ENCODE peak calls at places on chromosomes 6 and 20, in four cellular contexts. W is PC-3, J is GM23338, E is GM23248. R is an unnamed sample.
A peak's percentile ranks its signal among the peaks of the same experiment; 100 is the strongest.

GRCh38 chr6:128284128-128284527 is 236.3 kb downstream of the PTPRK start:
- DNase-seq in W (no peak), E (peak; percentile 20), J (no peak), R (no peak)

GRCh38 chr6:10403385-10404106 is 11.3 kb downstream of the TFAP2A start:
- DNase-seq in W (peak; percentile 94), J (no peak), E (peak; percentile 89), R (no peak)

GRCh38 chr6:116385462-116385807 is 14.7 kb downstream of the DSE start:
- DNase-seq in E (peak; percentile 87), J (no peak), W (peak; percentile 69), R (no peak)

GRCh38 chr6:43547202-43547601 is 28.6 kb downstream of the XPO5 start:
- DNase-seq in W (no peak), J (no peak), E (no peak), R (no peak)

GRCh38 chr6:157080986-157081391 is 242.3 kb downstream of the TMEM242 start:
- DNase-seq in E (no peak), J (peak; percentile 27), W (no peak), R (no peak)

GRCh38 chr6:164168595-164168994 is 754.1 kb downstream of the QKI start:
- DNase-seq in E (no peak), J (no peak), W (no peak), R (no peak)

GRCh38 chr20:19327401-19327800 is 115.0 kb downstream of the SLC24A3 start:
- DNase-seq in E (no peak), W (no peak), J (no peak), R (no peak)

GRCh38 chr6:26457407-26457795 is 354 bp upstream of the BTN2A1 start:
- DNase-seq in J (peak; percentile 70), E (peak; percentile 70), W (no peak), R (peak; percentile 51)

DNA sequence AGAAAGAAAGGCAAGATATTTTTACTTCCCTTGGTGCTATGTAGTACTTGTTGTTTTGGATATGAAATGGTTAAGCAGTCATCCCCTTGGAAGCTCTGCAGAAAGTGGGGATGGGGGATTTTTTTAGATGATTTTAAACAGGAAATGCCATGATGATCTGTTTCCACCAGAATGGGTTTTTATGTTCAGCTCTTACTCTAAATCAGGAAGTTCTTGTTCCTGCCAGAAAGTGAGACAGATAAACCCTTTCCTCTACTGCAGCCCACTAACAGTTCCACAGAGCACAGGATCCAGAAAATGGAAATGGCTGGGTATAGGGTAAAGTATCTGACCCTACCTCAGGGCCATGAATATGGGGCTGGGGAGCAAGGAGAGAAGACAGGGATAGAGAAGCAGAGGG is 32.1 kb upstream of the PPP1R3G start:
- DNase-seq in E (no peak), W (no peak), J (no peak), R (no peak)
- TF ChIP-seq EZH2phosphoT487 in E (no peak), W (no peak), J (no peak), R (no peak)

DNA sequence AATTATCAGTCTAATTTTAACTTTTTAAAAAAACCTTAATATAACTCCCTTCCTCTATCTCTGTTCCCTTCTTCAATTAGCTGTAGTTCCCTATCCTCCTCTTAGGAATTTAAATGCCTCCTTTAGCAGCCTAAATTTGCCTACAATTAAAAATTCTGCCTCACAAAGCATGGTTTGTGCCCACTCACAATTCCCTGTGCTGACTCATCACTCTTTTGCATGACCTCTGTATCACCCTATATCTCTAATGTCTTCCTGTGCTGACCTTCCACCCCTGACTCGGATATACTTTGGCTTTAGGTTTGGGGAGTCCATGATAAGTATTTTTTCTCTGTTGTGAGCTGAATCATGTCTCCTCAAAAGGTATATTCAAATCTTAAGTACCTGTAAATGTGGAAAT is 253.6 kb downstream of the RNF144B start:
- DNase-seq in W (no peak), E (no peak), J (no peak), R (no peak)
- H3F3A ChIP-seq in W (no peaks in the 10 kb centered on the region), E (no peaks in the 10 kb centered on the region), J (no peaks in the 10 kb centered on the region), R (no peaks in the 10 kb centered on the region)

GRCh38 chr6:20808984-20809383 is 274.7 kb downstream of the CDKAL1 start:
- DNase-seq in W (no peak), E (peak; percentile 5), J (no peak), R (no peak)
- TF ChIP-seq EZH2phosphoT487 in W (no peak), E (no peak), J (no peak), R (no peak)

DNA sequence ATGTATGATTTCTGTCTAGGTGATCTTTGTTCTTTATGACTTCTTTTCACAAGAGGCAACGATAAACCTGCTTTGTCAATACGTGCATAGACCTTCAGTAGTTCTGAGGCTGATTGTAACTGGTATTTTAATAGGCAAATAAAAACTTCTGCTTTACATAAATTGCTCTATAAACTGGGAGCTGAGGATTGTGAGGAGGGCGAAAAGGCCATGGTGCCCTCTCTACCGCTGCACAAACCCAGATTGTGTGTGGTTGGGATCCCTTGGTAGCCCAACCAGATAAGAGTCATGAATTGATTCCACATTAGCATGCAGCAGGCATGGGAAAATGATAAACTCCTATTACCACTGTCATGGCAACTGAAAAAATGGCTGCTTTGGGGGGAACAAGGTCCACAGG is 157.7 kb upstream of the SALL4 start:
- DNase-seq in J (no peak), W (no peak), E (no peak), R (no peak)
- H3F3A ChIP-seq in J (peaks cover 5% of the 10 kb centered on the region), W (no peaks in the 10 kb centered on the region), E (no peaks in the 10 kb centered on the region), R (no peaks in the 10 kb centered on the region)

GRCh38 chr20:47412073-47412472 is 55.6 kb upstream of the ZMYND8 start:
- DNase-seq in W (no peak), E (no peak), J (no peak), R (no peak)

GRCh38 chr20:47405775-47406325 is 49.4 kb upstream of the ZMYND8 start:
- DNase-seq in W (no peak), J (no peak), E (no peak), R (no peak)

GRCh38 chr20:47411161-47411560 is 54.7 kb upstream of the ZMYND8 start:
- DNase-seq in J (no peak), W (no peak), E (peak; percentile 17), R (no peak)

DNA sequence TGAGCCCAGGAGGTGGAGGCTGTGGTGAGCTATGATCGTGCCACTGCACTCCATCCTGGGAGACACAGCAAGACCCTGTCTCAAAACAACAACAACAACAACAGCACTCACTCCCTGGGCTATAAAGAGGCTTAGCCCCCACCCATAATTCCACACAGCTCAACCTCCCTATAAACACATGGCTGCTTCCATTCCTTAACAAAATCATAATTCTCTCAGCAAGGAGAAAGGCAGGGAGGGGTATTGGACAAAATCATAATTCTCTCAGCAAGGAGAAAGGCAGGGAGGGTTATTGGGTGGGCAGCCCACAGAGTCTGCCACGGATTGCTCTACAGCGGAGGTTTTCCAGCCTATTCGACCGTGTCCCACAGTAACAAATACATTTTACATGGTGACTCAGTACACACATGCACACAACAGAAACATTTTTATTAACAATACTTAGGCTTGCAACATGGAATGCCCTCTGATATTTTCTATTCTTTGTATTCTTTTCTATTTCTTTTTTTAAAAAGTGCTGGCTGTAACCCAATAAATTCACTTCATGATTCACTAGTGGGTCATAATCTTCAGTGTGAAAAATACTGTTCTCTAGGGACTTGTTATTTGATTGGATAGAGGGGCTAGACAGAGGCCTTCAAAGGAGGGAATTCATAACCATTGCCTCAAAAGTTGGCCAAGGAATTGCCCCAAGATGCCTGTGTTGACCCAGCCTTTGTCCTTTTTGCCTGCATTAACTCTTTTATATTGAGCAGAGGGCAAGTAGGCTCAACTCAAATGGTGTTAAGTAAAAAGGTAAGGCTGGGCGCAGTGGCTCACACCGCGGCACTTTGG is 50.6 kb upstream of the ZMYND8 start:
- DNase-seq in E (peak; percentile 50), W (peak; percentile 35), J (no peak), R (no peak)
- TF ChIP-seq EZH2phosphoT487 in E (no peak), W (no peak), J (no peak), R (no peak)

R was measured in SK-N-SH.